ENCODE peak calls at places on chromosomes 7 and 10, in seven cellular contexts. X is neural progenitor cell, J is AG04450, Q is stomach, F is colonic mucosa, L is coronary artery, M is A549. B is an unnamed sample.
A peak's percentile ranks its signal among the peaks of the same experiment; 100 is the strongest.

GRCh38 chr7:80145780-80146422 is 11.3 kb downstream of the GNAI1 start:
- DNase-seq in X (no peak), J (peak; percentile 78), Q (no peak), F (no peak), L (no peak), M (peak; percentile 28), B (peak; percentile 72)

GRCh38 chr10:21290499-21291160 is 234.9 kb downstream of the SKIDA1 start:
- DNase-seq in X (no peak), J (no peak), Q (no peak), F (no peak), L (no peak), M (no peak), B (no peak)

GRCh38 chr10:96395931-96396877 is 37.4 kb upstream of the OPALIN start:
- DNase-seq in X (peak; percentile 79), J (peak; percentile 33), Q (peak; percentile 72), F (peak; percentile 53), L (no peak), M (peak; percentile 73), B (peak; percentile 57)

GRCh38 chr7:52648903-52649302 is 386.5 kb upstream of the POM121L12 start:
- DNase-seq in X (no peak), J (no peak), Q (no peak), F (no peak), L (no peak), M (no peak), B (peak; percentile 58)

GRCh38 chr7:42426163-42426562 is 189.2 kb upstream of the GLI3 start:
- DNase-seq in X (no peak), J (no peak), Q (no peak), F (no peak), L (no peak), M (peak; percentile 13), B (no peak)

GRCh38 chr10:95384011-95384704 is 93.4 kb upstream of the PDLIM1 start:
- DNase-seq in X (no peak), J (no peak), Q (no peak), F (no peak), L (no peak), M (no peak), B (no peak)

GRCh38 chr7:49852619-49853462 is 79.4 kb downstream of the VWC2 start:
- DNase-seq in X (peak; percentile 77), J (no peak), Q (no peak), F (peak; percentile 35), L (no peak), M (peak; percentile 63), B (peak; percentile 49)

GRCh38 chr7:122532406-122533269 is 166.3 kb downstream of the RNF133 start:
- DNase-seq in X (peak; percentile 23), J (no peak), Q (no peak), F (no peak), L (no peak), M (no peak), B (no peak)

GRCh38 chr7:155277385-155277994 is 20.2 kb upstream of the INSIG1 start:
- DNase-seq in X (no peak), J (no peak), Q (no peak), F (no peak), L (no peak), M (no peak), B (no peak)

GRCh38 chr7:2715341-2716231 is 27.6 kb downstream of the AMZ1 start:
- DNase-seq in X (no peak), J (no peak), Q (no peak), F (no peak), L (no peak), M (no peak), B (no peak)

GRCh38 chr7:14685112-14685511 is 217.4 kb downstream of the DGKB start:
- DNase-seq in X (no peak), J (no peak), Q (no peak), F (no peak), L (no peak), M (no peak), B (no peak)

GRCh38 chr7:149050941-149051340 is 22.6 kb upstream of the PDIA4 start:
- DNase-seq in X (no peak), J (no peak), Q (no peak), F (no peak), L (no peak), M (no peak), B (no peak)

GRCh38 chr7:123876557-123877256 is 31.7 kb downstream of the HYAL4 start:
- DNase-seq in X (no peak), J (no peak), Q (no peak), F (no peak), L (no peak), M (no peak), B (no peak)

GRCh38 chr7:123872908-123873307 is 27.9 kb downstream of the HYAL4 start:
- DNase-seq in X (no peak), J (no peak), Q (no peak), F (no peak), L (no peak), M (no peak), B (no peak)

GRCh38 chr7:123867220-123867619 is 22.3 kb downstream of the HYAL4 start:
- DNase-seq in X (no peak), J (no peak), Q (no peak), F (no peak), L (no peak), M (no peak), B (no peak)

GRCh38 chr7:123871998-123872867 is 27.3 kb downstream of the HYAL4 start:
- DNase-seq in X (peak; percentile 74), J (peak; percentile 1), Q (peak; percentile 65), F (peak; percentile 42), L (no peak), M (peak; percentile 73), B (peak; percentile 19)
- TF ChIP-seq CTCF in X (peak; percentile 64), J (peak; percentile 46), Q (peak; percentile 32), F (peak; percentile 36), L (no peak), M (peak; percentile 86), B (peak; percentile 51)

DNA sequence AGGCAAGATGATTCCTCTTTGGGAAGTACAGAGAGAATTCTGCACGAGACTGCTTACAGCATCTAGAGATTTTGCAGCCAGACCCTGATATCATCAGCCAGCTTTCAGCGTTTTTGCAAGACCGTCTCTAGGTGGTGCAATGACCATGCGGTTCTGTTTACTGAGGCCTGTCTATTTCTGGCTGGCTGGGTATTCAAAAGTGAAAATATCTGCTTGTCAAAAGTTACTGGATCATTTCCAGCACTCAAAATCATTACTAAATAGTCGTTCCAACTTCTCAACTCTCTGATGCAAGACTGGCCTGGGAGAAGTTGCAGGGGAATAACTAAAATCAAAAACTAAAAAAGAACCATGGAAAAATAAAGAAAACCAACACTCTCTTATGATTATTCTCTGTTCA is 240.1 kb downstream of the ELMO1 start:
- DNase-seq in X (peak; percentile 70), J (no peak), Q (peak; percentile 40), F (peak; percentile 60), L (peak; percentile 87), M (peak; percentile 56), B (peak; percentile 4)
- TF ChIP-seq CTCF in X (peak; percentile 71), J (peak; percentile 38), Q (no peak), F (no peak), L (no peak), M (peak; percentile 49), B (peak; percentile 23)

DNA sequence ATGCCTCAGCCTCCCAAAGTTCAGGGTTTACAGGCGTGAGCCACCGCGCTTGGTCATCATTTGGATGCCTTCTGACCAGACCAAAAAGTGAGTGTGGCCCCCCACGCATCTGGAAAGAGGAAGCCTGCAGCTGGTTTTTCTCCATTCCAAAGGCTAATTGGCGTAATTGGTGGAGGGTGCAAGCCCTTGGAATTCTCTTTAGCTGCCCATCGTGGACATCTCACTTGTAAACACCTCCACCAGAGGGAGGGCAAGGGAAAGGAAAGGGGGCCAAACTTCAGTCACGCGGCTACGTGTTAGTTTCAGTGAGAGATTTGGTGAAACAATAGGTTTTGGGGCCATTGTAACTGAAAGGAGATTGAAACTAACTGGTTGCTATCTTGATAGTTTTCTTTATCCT is 4.1 kb upstream of the ARHGAP21 start:
- DNase-seq in X (peak; percentile 65), J (no peak), Q (no peak), F (no peak), L (no peak), M (peak; percentile 37), B (no peak)
- TF ChIP-seq CTCF in X (peak; percentile 49), J (peak; percentile 37), Q (no peak), F (no peak), L (no peak), M (peak; percentile 23), B (peak; percentile 34)

GRCh38 chr10:91296471-91296870 is 76.0 kb downstream of the PCGF5 start:
- DNase-seq in X (peak; percentile 36), J (no peak), Q (no peak), F (no peak), L (no peak), M (peak; percentile 62), B (no peak)
- TF ChIP-seq CTCF in X (peak; percentile 52), J (peak; percentile 27), Q (no peak), F (no peak), L (no peak), M (peak; percentile 37), B (peak; percentile 31)

B was measured in astrocyte of the cerebellum.